ENCODE peak calls at places on chromosomes 3 and 15, in six cellular contexts. One of them, this sample, is unnamed.

GRCh38 chr3:148238421-148238821 is 459.3 kb upstream of the AGTR1 start:
- DNase-seq in KBM-7: no peak
- DNase-seq in epithelial cell of esophagus: no peak
- DNase-seq in hippocampal formation: no peak
- DNase-seq in neural progenitor cell: no peak
- DNase-seq in ACHN: no peak
- DNase-seq in this sample: no peak

GRCh38 chr15:71278989-71279756 is 163.9 kb downstream of the THSD4 start:
- DNase-seq in epithelial cell of esophagus: peak; percentile 94
- DNase-seq in KBM-7: peak; percentile 30
- DNase-seq in ACHN: no peak
- DNase-seq in neural progenitor cell: no peak
- DNase-seq in hippocampal formation: no peak
- DNase-seq in this sample: peak; percentile 92

GRCh38 chr3:167733961-167734497 is 663 bp downstream of the PDCD10 start:
- DNase-seq in ACHN: no peak
- DNase-seq in KBM-7: no peak
- DNase-seq in neural progenitor cell: peak; percentile 17
- DNase-seq in epithelial cell of esophagus: peak; percentile 31
- DNase-seq in hippocampal formation: no peak
- DNase-seq in this sample: no peak

GRCh38 chr15:45314960-45315359 is 62.9 kb downstream of the SLC28A2 start:
- DNase-seq in neural progenitor cell: peak; percentile 58
- DNase-seq in epithelial cell of esophagus: peak; percentile 30
- DNase-seq in ACHN: no peak
- DNase-seq in hippocampal formation: no peak
- DNase-seq in KBM-7: peak; percentile 61
- DNase-seq in this sample: no peak

GRCh38 chr3:28575100-28575747 is 226.6 kb upstream of the AZI2 start:
- DNase-seq in KBM-7: no peak
- DNase-seq in hippocampal formation: no peak
- DNase-seq in epithelial cell of esophagus: peak; percentile 6
- DNase-seq in neural progenitor cell: peak; percentile 74
- DNase-seq in ACHN: no peak
- DNase-seq in this sample: no peak

GRCh38 chr3:47661121-47661752 is 82.6 kb upstream of the CSPG5 start:
- DNase-seq in epithelial cell of esophagus: peak; percentile 48
- DNase-seq in KBM-7: no peak
- DNase-seq in ACHN: peak; percentile 59
- DNase-seq in hippocampal formation: no peak
- DNase-seq in neural progenitor cell: no peak
- DNase-seq in this sample: no peak

GRCh38 chr3:53694051-53694450 is 152.2 kb downstream of the CHDH start:
- DNase-seq in KBM-7: no peak
- DNase-seq in ACHN: no peak
- DNase-seq in neural progenitor cell: no peak
- DNase-seq in hippocampal formation: no peak
- DNase-seq in epithelial cell of esophagus: no peak
- DNase-seq in this sample: no peak

GRCh38 chr3:47783673-47784072 is 2.0 kb upstream of the SMARCC1 start:
- DNase-seq in epithelial cell of esophagus: no peak
- DNase-seq in hippocampal formation: no peak
- DNase-seq in KBM-7: no peak
- DNase-seq in ACHN: no peak
- DNase-seq in neural progenitor cell: no peak
- DNase-seq in this sample: no peak

GRCh38 chr3:15629860-15630597 is 28.5 kb downstream of the BTD start:
- DNase-seq in epithelial cell of esophagus: peak; percentile 84
- DNase-seq in KBM-7: peak; percentile 74
- DNase-seq in hippocampal formation: peak; percentile 89
- DNase-seq in ACHN: peak; percentile 85
- DNase-seq in neural progenitor cell: peak; percentile 81
- DNase-seq in this sample: no peak

GRCh38 chr3:154758109-154758868 is 321.8 kb upstream of the MME start:
- DNase-seq in neural progenitor cell: no peak
- DNase-seq in epithelial cell of esophagus: peak; percentile 42
- DNase-seq in hippocampal formation: peak; percentile 69
- DNase-seq in ACHN: peak; percentile 31
- DNase-seq in KBM-7: peak; percentile 51
- DNase-seq in this sample: no peak

GRCh38 chr3:147394168-147394941 is 12.0 kb downstream of the ZIC4 start:
- DNase-seq in neural progenitor cell: peak; percentile 64
- DNase-seq in KBM-7: no peak
- DNase-seq in epithelial cell of esophagus: no peak
- DNase-seq in hippocampal formation: no peak
- DNase-seq in ACHN: no peak
- DNase-seq in this sample: no peak

GRCh38 chr3:48598323-48599076 is 3.4 kb upstream of the COL7A1 start:
- DNase-seq in ACHN: no peak
- DNase-seq in KBM-7: peak; percentile 49
- DNase-seq in neural progenitor cell: no peak
- DNase-seq in epithelial cell of esophagus: peak; percentile 99
- DNase-seq in hippocampal formation: no peak
- DNase-seq in this sample: peak; percentile 92

GRCh38 chr3:177145402-177145801 is 51.9 kb downstream of the TBL1XR1 start:
- DNase-seq in neural progenitor cell: no peak
- DNase-seq in KBM-7: no peak
- DNase-seq in ACHN: no peak
- DNase-seq in epithelial cell of esophagus: no peak
- DNase-seq in hippocampal formation: no peak
- DNase-seq in this sample: no peak

GRCh38 chr3:9340450-9341009 is 22.3 kb upstream of the THUMPD3 start:
- DNase-seq in KBM-7: no peak
- DNase-seq in neural progenitor cell: no peak
- DNase-seq in hippocampal formation: no peak
- DNase-seq in epithelial cell of esophagus: peak; percentile 64
- DNase-seq in ACHN: peak; percentile 65
- DNase-seq in this sample: no peak

GRCh38 chr3:48662753-48663488 is at the start of gene CELSR3:
- DNase-seq in hippocampal formation: peak; percentile 75
- DNase-seq in epithelial cell of esophagus: peak; percentile 96
- DNase-seq in neural progenitor cell: peak; percentile 96
- DNase-seq in ACHN: peak; percentile 89
- DNase-seq in KBM-7: no peak
- DNase-seq in this sample: peak; percentile 68

GRCh38 chr3:150232992-150233451 is 175.1 kb upstream of the TSC22D2 start:
- DNase-seq in ACHN: no peak
- DNase-seq in KBM-7: no peak
- DNase-seq in epithelial cell of esophagus: peak; percentile 70
- DNase-seq in hippocampal formation: no peak
- DNase-seq in neural progenitor cell: no peak
- DNase-seq in this sample: no peak

GRCh38 chr3:50428007-50428633 is 68.8 kb upstream of the TMEM115 start:
- DNase-seq in ACHN: no peak
- DNase-seq in hippocampal formation: no peak
- DNase-seq in neural progenitor cell: no peak
- DNase-seq in KBM-7: no peak
- DNase-seq in epithelial cell of esophagus: peak; percentile 24
- DNase-seq in this sample: no peak

GRCh38 chr3:196569003-196569516 is 600 bp downstream of the FBXO45 start:
- DNase-seq in KBM-7: peak; percentile 37
- DNase-seq in ACHN: peak; percentile 33
- DNase-seq in hippocampal formation: no peak
- DNase-seq in epithelial cell of esophagus: peak; percentile 66
- DNase-seq in neural progenitor cell: no peak
- DNase-seq in this sample: peak; percentile 29

GRCh38 chr3:186852994-186853393 is 10.5 kb downstream of the ADIPOQ start:
- DNase-seq in hippocampal formation: no peak
- DNase-seq in neural progenitor cell: no peak
- DNase-seq in ACHN: no peak
- DNase-seq in epithelial cell of esophagus: no peak
- DNase-seq in KBM-7: no peak
- DNase-seq in this sample: no peak

GRCh38 chr15:70281811-70282307 is 184.1 kb upstream of the TLE3 start:
- DNase-seq in ACHN: no peak
- DNase-seq in epithelial cell of esophagus: peak; percentile 46
- DNase-seq in hippocampal formation: no peak
- DNase-seq in neural progenitor cell: no peak
- DNase-seq in KBM-7: no peak
- DNase-seq in this sample: no peak

GRCh38 chr15:41904487-41905359 is 10.9 kb upstream of the SPTBN5 start:
- DNase-seq in hippocampal formation: peak; percentile 45
- DNase-seq in epithelial cell of esophagus: peak; percentile 66
- DNase-seq in ACHN: peak; percentile 63
- DNase-seq in neural progenitor cell: peak; percentile 77
- DNase-seq in KBM-7: peak; percentile 84
- DNase-seq in this sample: no peak

This sample was measured in epithelial cell of prostate.